ENCODE peak calls at places on chromosomes 2 and 18, in ten cellular contexts. One of them, this sample, is unnamed.

GRCh38 chr2:238456449-238456848 is 29.7 kb downstream of the ASB1 start:
- DNase-seq in colonic mucosa: no peak
- DNase-seq in naive B cell: no peak
- DNase-seq in posterior cingulate gyrus: no peak
- DNase-seq in HEK293T: no peak
- DNase-seq in DMS153: no peak
- DNase-seq in NCI-H510A: no peak
- DNase-seq in sciatic nerve: no peak
- DNase-seq in COR-L47: no peak
- DNase-seq in NCI-H1092 treated with DMSO at 0.1 percent for 48 hours: no peak
- DNase-seq in this sample: no peak

GRCh38 chr2:107094450-107094986 is 208.6 kb upstream of the ST6GAL2 start:
- DNase-seq in DMS153: no peak
- DNase-seq in sciatic nerve: no peak
- DNase-seq in HEK293T: no peak
- DNase-seq in posterior cingulate gyrus: no peak
- DNase-seq in NCI-H510A: no peak
- DNase-seq in naive B cell: no peak
- DNase-seq in colonic mucosa: no peak
- DNase-seq in COR-L47: no peak
- DNase-seq in NCI-H1092 treated with DMSO at 0.1 percent for 48 hours: no peak
- DNase-seq in this sample: no peak

GRCh38 chr18:50119363-50119762 is 75.6 kb downstream of the MYO5B start:
- DNase-seq in NCI-H1092 treated with DMSO at 0.1 percent for 48 hours: no peak
- DNase-seq in COR-L47: no peak
- DNase-seq in naive B cell: no peak
- DNase-seq in HEK293T: no peak
- DNase-seq in posterior cingulate gyrus: no peak
- DNase-seq in NCI-H510A: no peak
- DNase-seq in sciatic nerve: no peak
- DNase-seq in colonic mucosa: no peak
- DNase-seq in DMS153: no peak
- DNase-seq in this sample: no peak

GRCh38 chr18:45962866-45963265 is 4.3 kb downstream of the EPG5 start:
- DNase-seq in COR-L47: no peak
- DNase-seq in colonic mucosa: no peak
- DNase-seq in sciatic nerve: no peak
- DNase-seq in DMS153: no peak
- DNase-seq in HEK293T: no peak
- DNase-seq in NCI-H1092 treated with DMSO at 0.1 percent for 48 hours: no peak
- DNase-seq in posterior cingulate gyrus: no peak
- DNase-seq in NCI-H510A: no peak
- DNase-seq in naive B cell: no peak
- DNase-seq in this sample: no peak

GRCh38 chr2:224850081-224850480 is 133.9 kb upstream of the CCDC195 start:
- DNase-seq in DMS153: no peak
- DNase-seq in naive B cell: no peak
- DNase-seq in posterior cingulate gyrus: no peak
- DNase-seq in sciatic nerve: no peak
- DNase-seq in colonic mucosa: no peak
- DNase-seq in HEK293T: no peak
- DNase-seq in NCI-H510A: no peak
- DNase-seq in COR-L47: no peak
- DNase-seq in NCI-H1092 treated with DMSO at 0.1 percent for 48 hours: no peak
- DNase-seq in this sample: no peak

GRCh38 chr2:27705851-27706622 is 42.3 kb downstream of the SLC4A1AP start:
- DNase-seq in COR-L47: no peak
- DNase-seq in colonic mucosa: peak
- DNase-seq in NCI-H510A: no peak
- DNase-seq in DMS153: peak
- DNase-seq in posterior cingulate gyrus: no peak
- DNase-seq in sciatic nerve: no peak
- DNase-seq in naive B cell: no peak
- DNase-seq in HEK293T: no peak
- DNase-seq in NCI-H1092 treated with DMSO at 0.1 percent for 48 hours: no peak
- DNase-seq in this sample: peak

GRCh38 chr18:35415511-35416427 is 38.6 kb upstream of the ZNF396 start:
- DNase-seq in sciatic nerve: no peak
- DNase-seq in NCI-H510A: no peak
- DNase-seq in COR-L47: no peak
- DNase-seq in DMS153: no peak
- DNase-seq in colonic mucosa: no peak
- DNase-seq in HEK293T: no peak
- DNase-seq in NCI-H1092 treated with DMSO at 0.1 percent for 48 hours: no peak
- DNase-seq in posterior cingulate gyrus: no peak
- DNase-seq in naive B cell: no peak
- DNase-seq in this sample: no peak

GRCh38 chr2:24883946-24884345 is 36.1 kb downstream of the ADCY3 start:
- DNase-seq in NCI-H510A: no peak
- DNase-seq in COR-L47: no peak
- DNase-seq in DMS153: no peak
- DNase-seq in HEK293T: no peak
- DNase-seq in sciatic nerve: no peak
- DNase-seq in NCI-H1092 treated with DMSO at 0.1 percent for 48 hours: no peak
- DNase-seq in naive B cell: no peak
- DNase-seq in colonic mucosa: no peak
- DNase-seq in posterior cingulate gyrus: no peak
- DNase-seq in this sample: peak

GRCh38 chr18:44589709-44590108 is 91.0 kb upstream of the SETBP1 start:
- DNase-seq in posterior cingulate gyrus: no peak
- DNase-seq in HEK293T: no peak
- DNase-seq in NCI-H1092 treated with DMSO at 0.1 percent for 48 hours: no peak
- DNase-seq in colonic mucosa: no peak
- DNase-seq in sciatic nerve: no peak
- DNase-seq in naive B cell: no peak
- DNase-seq in COR-L47: no peak
- DNase-seq in NCI-H510A: no peak
- DNase-seq in DMS153: no peak
- DNase-seq in this sample: peak

GRCh38 chr18:48797841-48798255 is 152.9 kb downstream of the SMAD7 start:
- DNase-seq in naive B cell: no peak
- DNase-seq in COR-L47: no peak
- DNase-seq in DMS153: no peak
- DNase-seq in posterior cingulate gyrus: no peak
- DNase-seq in colonic mucosa: no peak
- DNase-seq in sciatic nerve: peak
- DNase-seq in HEK293T: no peak
- DNase-seq in NCI-H1092 treated with DMSO at 0.1 percent for 48 hours: peak
- DNase-seq in NCI-H510A: no peak
- DNase-seq in this sample: no peak

GRCh38 chr2:67846341-67847070 is 216.3 kb downstream of the C1D start:
- DNase-seq in sciatic nerve: peak
- DNase-seq in HEK293T: peak
- DNase-seq in NCI-H1092 treated with DMSO at 0.1 percent for 48 hours: peak
- DNase-seq in naive B cell: peak
- DNase-seq in posterior cingulate gyrus: no peak
- DNase-seq in DMS153: peak
- DNase-seq in COR-L47: peak
- DNase-seq in colonic mucosa: peak
- DNase-seq in NCI-H510A: peak
- DNase-seq in this sample: peak

GRCh38 chr2:237148624-237149023 is 62.9 kb downstream of the COPS8 start:
- DNase-seq in NCI-H510A: no peak
- DNase-seq in colonic mucosa: no peak
- DNase-seq in posterior cingulate gyrus: no peak
- DNase-seq in HEK293T: no peak
- DNase-seq in sciatic nerve: no peak
- DNase-seq in NCI-H1092 treated with DMSO at 0.1 percent for 48 hours: no peak
- DNase-seq in naive B cell: no peak
- DNase-seq in COR-L47: no peak
- DNase-seq in DMS153: no peak
- DNase-seq in this sample: no peak

GRCh38 chr2:40451926-40452605 is at the start of gene SLC8A1:
- DNase-seq in COR-L47: peak
- DNase-seq in naive B cell: no peak
- DNase-seq in DMS153: peak
- DNase-seq in colonic mucosa: no peak
- DNase-seq in sciatic nerve: no peak
- DNase-seq in NCI-H510A: peak
- DNase-seq in HEK293T: peak
- DNase-seq in posterior cingulate gyrus: peak
- DNase-seq in NCI-H1092 treated with DMSO at 0.1 percent for 48 hours: peak
- DNase-seq in this sample: no peak

GRCh38 chr2:104853401-104853925 is 452 bp upstream of the POU3F3 start:
- DNase-seq in DMS153: no peak
- DNase-seq in NCI-H510A: no peak
- DNase-seq in COR-L47: no peak
- DNase-seq in posterior cingulate gyrus: no peak
- DNase-seq in colonic mucosa: no peak
- DNase-seq in HEK293T: no peak
- DNase-seq in sciatic nerve: no peak
- DNase-seq in naive B cell: no peak
- DNase-seq in NCI-H1092 treated with DMSO at 0.1 percent for 48 hours: peak
- DNase-seq in this sample: no peak

GRCh38 chr2:199458806-199459285 is 1.1 kb upstream of the SATB2 start:
- DNase-seq in sciatic nerve: no peak
- DNase-seq in HEK293T: no peak
- DNase-seq in colonic mucosa: no peak
- DNase-seq in NCI-H510A: no peak
- DNase-seq in posterior cingulate gyrus: no peak
- DNase-seq in NCI-H1092 treated with DMSO at 0.1 percent for 48 hours: no peak
- DNase-seq in COR-L47: no peak
- DNase-seq in naive B cell: no peak
- DNase-seq in DMS153: no peak
- DNase-seq in this sample: no peak

GRCh38 chr2:25227576-25227975 is 59.2 kb upstream of the POMC start:
- DNase-seq in DMS153: no peak
- DNase-seq in NCI-H1092 treated with DMSO at 0.1 percent for 48 hours: no peak
- DNase-seq in naive B cell: no peak
- DNase-seq in sciatic nerve: no peak
- DNase-seq in NCI-H510A: no peak
- DNase-seq in HEK293T: no peak
- DNase-seq in COR-L47: no peak
- DNase-seq in posterior cingulate gyrus: no peak
- DNase-seq in colonic mucosa: no peak
- DNase-seq in this sample: no peak

GRCh38 chr2:121977326-121977725 is 221.9 kb downstream of the TSN start:
- DNase-seq in posterior cingulate gyrus: no peak
- DNase-seq in NCI-H510A: no peak
- DNase-seq in COR-L47: no peak
- DNase-seq in sciatic nerve: no peak
- DNase-seq in DMS153: no peak
- DNase-seq in naive B cell: no peak
- DNase-seq in NCI-H1092 treated with DMSO at 0.1 percent for 48 hours: no peak
- DNase-seq in HEK293T: no peak
- DNase-seq in colonic mucosa: no peak
- DNase-seq in this sample: no peak

GRCh38 chr2:99971326-99971965 is 170.9 kb downstream of the AFF3 start:
- DNase-seq in NCI-H1092 treated with DMSO at 0.1 percent for 48 hours: no peak
- DNase-seq in sciatic nerve: no peak
- DNase-seq in COR-L47: no peak
- DNase-seq in HEK293T: no peak
- DNase-seq in NCI-H510A: no peak
- DNase-seq in colonic mucosa: no peak
- DNase-seq in posterior cingulate gyrus: no peak
- DNase-seq in DMS153: no peak
- DNase-seq in naive B cell: no peak
- DNase-seq in this sample: no peak

GRCh38 chr2:152097291-152098032 is 1.4 kb downstream of the CACNB4 start:
- DNase-seq in DMS153: no peak
- DNase-seq in COR-L47: no peak
- DNase-seq in sciatic nerve: no peak
- DNase-seq in naive B cell: no peak
- DNase-seq in NCI-H1092 treated with DMSO at 0.1 percent for 48 hours: no peak
- DNase-seq in posterior cingulate gyrus: no peak
- DNase-seq in NCI-H510A: no peak
- DNase-seq in colonic mucosa: no peak
- DNase-seq in HEK293T: peak
- DNase-seq in this sample: no peak

GRCh38 chr2:117684919-117685318 is 129.6 kb upstream of the DDX18 start:
- DNase-seq in NCI-H1092 treated with DMSO at 0.1 percent for 48 hours: no peak
- DNase-seq in sciatic nerve: no peak
- DNase-seq in DMS153: no peak
- DNase-seq in COR-L47: no peak
- DNase-seq in NCI-H510A: no peak
- DNase-seq in naive B cell: no peak
- DNase-seq in colonic mucosa: no peak
- DNase-seq in HEK293T: no peak
- DNase-seq in posterior cingulate gyrus: no peak
- DNase-seq in this sample: no peak

GRCh38 chr18:23357992-23358594 is 95.0 kb upstream of the RIOK3 start:
- DNase-seq in NCI-H510A: no peak
- DNase-seq in DMS153: no peak
- DNase-seq in sciatic nerve: peak
- DNase-seq in colonic mucosa: peak
- DNase-seq in naive B cell: no peak
- DNase-seq in HEK293T: no peak
- DNase-seq in posterior cingulate gyrus: no peak
- DNase-seq in NCI-H1092 treated with DMSO at 0.1 percent for 48 hours: peak
- DNase-seq in COR-L47: no peak
- DNase-seq in this sample: no peak

GRCh38 chr2:236546561-236546961 is 23.1 kb upstream of the ACKR3 start:
- DNase-seq in posterior cingulate gyrus: no peak
- DNase-seq in NCI-H1092 treated with DMSO at 0.1 percent for 48 hours: no peak
- DNase-seq in COR-L47: no peak
- DNase-seq in naive B cell: peak
- DNase-seq in NCI-H510A: no peak
- DNase-seq in sciatic nerve: no peak
- DNase-seq in DMS153: no peak
- DNase-seq in colonic mucosa: no peak
- DNase-seq in HEK293T: no peak
- DNase-seq in this sample: no peak

GRCh38 chr2:219142329-219142728 is 18.3 kb downstream of the NHEJ1 start:
- DNase-seq in COR-L47: no peak
- DNase-seq in HEK293T: no peak
- DNase-seq in sciatic nerve: no peak
- DNase-seq in colonic mucosa: no peak
- DNase-seq in NCI-H510A: no peak
- DNase-seq in naive B cell: no peak
- DNase-seq in DMS153: no peak
- DNase-seq in posterior cingulate gyrus: no peak
- DNase-seq in NCI-H1092 treated with DMSO at 0.1 percent for 48 hours: no peak
- DNase-seq in this sample: peak

GRCh38 chr2:188181884-188182283 is 109.8 kb upstream of the GULP1 start:
- DNase-seq in HEK293T: no peak
- DNase-seq in NCI-H510A: no peak
- DNase-seq in DMS153: no peak
- DNase-seq in sciatic nerve: no peak
- DNase-seq in COR-L47: no peak
- DNase-seq in posterior cingulate gyrus: no peak
- DNase-seq in naive B cell: no peak
- DNase-seq in NCI-H1092 treated with DMSO at 0.1 percent for 48 hours: no peak
- DNase-seq in colonic mucosa: no peak
- DNase-seq in this sample: no peak

GRCh38 chr2:16034151-16034974 is 94.0 kb downstream of the MYCN start:
- DNase-seq in NCI-H510A: no peak
- DNase-seq in HEK293T: peak
- DNase-seq in posterior cingulate gyrus: no peak
- DNase-seq in NCI-H1092 treated with DMSO at 0.1 percent for 48 hours: no peak
- DNase-seq in sciatic nerve: no peak
- DNase-seq in colonic mucosa: no peak
- DNase-seq in COR-L47: no peak
- DNase-seq in DMS153: no peak
- DNase-seq in naive B cell: no peak
- DNase-seq in this sample: no peak